ENCODE peak calls at places on chromosome 10, in five cellular contexts. M is hepatic stellate cell; U is NCI-H510A treated with DMSO at 0.1 percent for 48 hours; G is stimulated activated CD4-positive, alpha-beta T cell treated with anti-CD3 and anti-CD28 coated beads, Interleukin-12 subunit alpha, Interleukin-12 subunit beta, amount 100 ng/mL, for 48 hours; S is GM12865. K is an unnamed sample.

GRCh38 chr10:93554760-93555432 is 11.6 kb upstream of the FFAR4 start:
- DNase-seq in M (peak), U (peak), G (peak), S (peak), K (peak)

GRCh38 chr10:92689663-92690210 is at the start of gene HHEX:
- DNase-seq in M (peak), U (peak), G (no peak), S (peak), K (peak)

GRCh38 chr10:23437987-23438546 is 808 bp upstream of the OTUD1 start:
- DNase-seq in M (no peak), U (no peak), G (no peak), S (no peak), K (no peak)

GRCh38 chr10:70779088-70779487 is 6.1 kb downstream of the TBATA start:
- DNase-seq in M (no peak), U (peak), G (no peak), S (no peak), K (no peak)

GRCh38 chr10:101075775-101076174 is 14.0 kb downstream of the KAZALD1 start:
- DNase-seq in M (no peak), U (no peak), G (no peak), S (no peak), K (no peak)

GRCh38 chr10:59991661-59992060 is 85.3 kb upstream of the CCDC6 start:
- DNase-seq in M (no peak), U (peak), G (no peak), S (peak), K (peak)

GRCh38 chr10:25076501-25077197 is 60.2 kb downstream of the THNSL1 start:
- DNase-seq in M (no peak), U (no peak), G (no peak), S (no peak), K (peak)

GRCh38 chr10:69439813-69440506 is 11.3 kb upstream of the TSPAN15 start:
- DNase-seq in M (no peak), U (no peak), G (no peak), S (no peak), K (peak)

GRCh38 chr10:50987934-50988333 is 86.4 kb upstream of the PRKG1 start:
- DNase-seq in M (no peak), U (no peak), G (no peak), S (no peak), K (no peak)

GRCh38 chr10:7475046-7475860 is 64.4 kb upstream of the SFMBT2 start:
- DNase-seq in M (no peak), U (no peak), G (no peak), S (no peak), K (peak)

GRCh38 chr10:107548301-107548700 is 383.8 kb upstream of the SORCS1 start:
- DNase-seq in M (no peak), U (no peak), G (no peak), S (no peak), K (no peak)

GRCh38 chr10:130498934-130499333 is 362.7 kb downstream of the GLRX3 start:
- DNase-seq in M (no peak), U (no peak), G (no peak), S (no peak), K (no peak)

GRCh38 chr10:120600871-120601644 is 144.0 kb downstream of the PLPP4 start:
- DNase-seq in M (no peak), U (no peak), G (no peak), S (peak), K (no peak)

GRCh38 chr10:114288424-114289095 is 49.5 kb downstream of the VWA2 start:
- DNase-seq in M (no peak), U (no peak), G (no peak), S (no peak), K (no peak)

GRCh38 chr10:48503293-48503911 is 101.5 kb downstream of the ARHGAP22 start:
- DNase-seq in M (no peak), U (no peak), G (no peak), S (no peak), K (no peak)

GRCh38 chr10:75202321-75203096 is 8.1 kb upstream of the VDAC2 start:
- DNase-seq in M (peak), U (no peak), G (no peak), S (no peak), K (no peak)

GRCh38 chr10:2851544-2851943 is 215.8 kb upstream of the PFKP start:
- DNase-seq in M (no peak), U (no peak), G (no peak), S (no peak), K (no peak)

GRCh38 chr10:20369863-20370736 is 527.0 kb downstream of the NEBL start:
- DNase-seq in M (no peak), U (no peak), G (no peak), S (no peak), K (peak)

GRCh38 chr10:132078746-132079345 is 13.1 kb downstream of the JAKMIP3 start:
- DNase-seq in M (no peak), U (no peak), G (no peak), S (no peak), K (no peak)

GRCh38 chr10:76352300-76352699 is 920.9 kb downstream of the LRMDA start:
- DNase-seq in M (peak), U (no peak), G (no peak), S (no peak), K (no peak)

GRCh38 chr10:9535744-9536143 is 1481.3 kb downstream of the GATA3 start:
- DNase-seq in M (no peak), U (no peak), G (no peak), S (peak), K (no peak)

GRCh38 chr10:103067484-103067883 is 125.6 kb downstream of the NT5C2 start:
- DNase-seq in M (no peak), U (no peak), G (no peak), S (peak), K (no peak)

GRCh38 chr10:132145521-132146185 is 41.1 kb upstream of the DPYSL4 start:
- DNase-seq in M (no peak), U (no peak), G (no peak), S (no peak), K (no peak)

GRCh38 chr10:24574578-24575155 is 149.0 kb downstream of the ARHGAP21 start:
- DNase-seq in M (no peak), U (no peak), G (no peak), S (no peak), K (no peak)

GRCh38 chr10:96390460-96390864 is 31.7 kb upstream of the OPALIN start:
- DNase-seq in M (no peak), U (no peak), G (no peak), S (no peak), K (no peak)

GRCh38 chr10:35890061-35890969 is 248.2 kb upstream of the FZD8 start:
- DNase-seq in M (no peak), U (no peak), G (no peak), S (no peak), K (no peak)

GRCh38 chr10:73379064-73379748 is 20.5 kb upstream of the CFAP70 start:
- DNase-seq in M (no peak), U (no peak), G (no peak), S (peak), K (no peak)

GRCh38 chr10:96319754-96320514 is 15.7 kb downstream of the DNTT start:
- DNase-seq in M (no peak), U (no peak), G (no peak), S (no peak), K (no peak)

GRCh38 chr10:78222096-78222790 is 188.6 kb downstream of the RPS24 start:
- DNase-seq in M (no peak), U (peak), G (no peak), S (no peak), K (peak)

GRCh38 chr10:48444861-48445841 is 138.7 kb downstream of the MAPK8 start:
- DNase-seq in M (peak), U (peak), G (no peak), S (no peak), K (peak)

GRCh38 chr10:29532256-29532878 is 102.4 kb downstream of the SVIL start:
- DNase-seq in M (no peak), U (no peak), G (no peak), S (no peak), K (no peak)

GRCh38 chr10:79390551-79391229 is 43.4 kb downstream of the PPIF start:
- DNase-seq in M (no peak), U (no peak), G (no peak), S (peak), K (no peak)

GRCh38 chr10:132363376-132363775 is 31.4 kb downstream of the LRRC27 start:
- DNase-seq in M (no peak), U (no peak), G (no peak), S (no peak), K (no peak)

GRCh38 chr10:73759512-73760115 is 15.4 kb downstream of the SEC24C start:
- DNase-seq in M (no peak), U (peak), G (no peak), S (no peak), K (peak)

GRCh38 chr10:74955796-74956195 is 129.4 kb downstream of the KAT6B start:
- DNase-seq in M (no peak), U (no peak), G (no peak), S (no peak), K (no peak)

GRCh38 chr10:129860396-129860795 is 103.7 kb downstream of the EBF3 start:
- DNase-seq in M (no peak), U (no peak), G (no peak), S (no peak), K (no peak)

GRCh38 chr10:68594405-68594804 is 34.3 kb downstream of the TET1 start:
- DNase-seq in M (peak), U (peak), G (no peak), S (peak), K (no peak)

GRCh38 chr10:96833220-96834001 is 1.3 kb downstream of the LCOR start:
- DNase-seq in M (peak), U (peak), G (no peak), S (peak), K (peak)

K was measured in NCI-H146.